ENCODE peak calls at places on chromosomes 11 and 22, in six cellular contexts. F, X, J, U, C and K are unnamed samples.

GRCh38 chr11:102341844-102342318 is 5.1 kb upstream of the BIRC2 start:
- DNase-seq in F (peak), X (peak), J (peak), U (peak), C (peak), K (peak)

GRCh38 chr22:24429411-24430365 is 2.3 kb downstream of the ADORA2A start:
- DNase-seq in F (no peak), X (no peak), J (peak), U (peak), C (peak), K (no peak)

GRCh38 chr11:120563698-120564572 is 52.4 kb downstream of the GRIK4 start:
- DNase-seq in F (no peak), X (no peak), J (peak), U (peak), C (peak), K (peak)

GRCh38 chr22:41367039-41367679 is 14.6 kb upstream of the TEF start:
- DNase-seq in F (peak), X (peak), J (peak), U (peak), C (peak), K (peak)

GRCh38 chr11:69870772-69871171 is 51.6 kb upstream of the FGF3 start:
- DNase-seq in F (no peak), X (no peak), J (no peak), U (no peak), C (no peak), K (no peak)

GRCh38 chr11:10673476-10674062 is 20.0 kb downstream of the IRAG1 start:
- DNase-seq in F (no peak), X (no peak), J (no peak), U (no peak), C (no peak), K (no peak)

GRCh38 chr11:131546218-131546895 is 175.9 kb downstream of the NTM start:
- DNase-seq in F (no peak), X (no peak), J (peak), U (no peak), C (no peak), K (no peak)

GRCh38 chr11:67248653-67249052 is 17.6 kb upstream of the GRK2 start:
- DNase-seq in F (peak), X (no peak), J (no peak), U (no peak), C (no peak), K (no peak)

GRCh38 chr11:5736396-5736795 is at the start of gene OR56B1:
- DNase-seq in F (peak), X (no peak), J (no peak), U (no peak), C (no peak), K (no peak)

GRCh38 chr11:16785520-16786128 is 47.2 kb downstream of the C11orf58 start:
- DNase-seq in F (peak), X (peak), J (peak), U (peak), C (peak), K (peak)

GRCh38 chr11:55726715-55727324 is 46.4 kb upstream of the OR5D13 start:
- DNase-seq in F (no peak), X (no peak), J (peak), U (peak), C (peak), K (no peak)

GRCh38 chr11:128394436-128395089 is 192.8 kb downstream of the ETS1 start:
- DNase-seq in F (peak), X (no peak), J (no peak), U (no peak), C (no peak), K (no peak)

GRCh38 chr11:19664896-19665548 is 47.6 kb upstream of the NAV2 start:
- DNase-seq in F (peak), X (no peak), J (no peak), U (no peak), C (peak), K (peak)

GRCh38 chr22:39312410-39312809 is 7.0 kb downstream of the RPL3 start:
- DNase-seq in F (no peak), X (no peak), J (no peak), U (no peak), C (no peak), K (no peak)

GRCh38 chr11:123363556-123363955 is 66.5 kb upstream of the GRAMD1B start:
- DNase-seq in F (no peak), X (no peak), J (no peak), U (peak), C (no peak), K (no peak)

GRCh38 chr22:17772249-17772962 is 1.9 kb downstream of the BID start:
- DNase-seq in F (no peak), X (no peak), J (no peak), U (no peak), C (no peak), K (no peak)

GRCh38 chr11:130831506-130832385 is 84.5 kb downstream of the SNX19 start:
- DNase-seq in F (peak), X (no peak), J (peak), U (peak), C (peak), K (no peak)

GRCh38 chr22:48662476-48663150 is 1165.1 kb downstream of the BRD1 start:
- DNase-seq in F (no peak), X (no peak), J (no peak), U (no peak), C (no peak), K (no peak)

GRCh38 chr22:48091060-48091650 is 1328.7 kb downstream of the TBC1D22A start:
- DNase-seq in F (no peak), X (no peak), J (no peak), U (no peak), C (peak), K (no peak)

GRCh38 chr11:61912530-61912898 is 4.9 kb downstream of the RAB3IL1 start:
- DNase-seq in F (no peak), X (no peak), J (no peak), U (no peak), C (no peak), K (no peak)

GRCh38 chr11:12216542-12217422 is 106.4 kb downstream of the MICAL2 start:
- DNase-seq in F (no peak), X (peak), J (no peak), U (no peak), C (no peak), K (no peak)

GRCh38 chr11:28343304-28344233 is 235.4 kb downstream of the METTL15 start:
- DNase-seq in F (peak), X (no peak), J (peak), U (peak), C (no peak), K (no peak)